ENCODE peak calls at places on chromosome 19, in four cellular contexts. One of them, this sample, is unnamed.

GRCh38 chr19:6556043-6556449 is 25.2 kb downstream of the TNFSF9 start:
- DNase-seq in breast epithelium: no peak
- DNase-seq in mesothelial cell of epicardium: no peak
- DNase-seq in tibial nerve: no peak
- DNase-seq in this sample: no peak

GRCh38 chr19:42487025-42487797 is 41.1 kb downstream of the CEACAM1 start:
- DNase-seq in mesothelial cell of epicardium: no peak
- DNase-seq in tibial nerve: no peak
- DNase-seq in breast epithelium: no peak
- DNase-seq in this sample: no peak

GRCh38 chr19:49560358-49560900 is 19.9 kb downstream of the NOSIP start:
- DNase-seq in mesothelial cell of epicardium: no peak
- DNase-seq in tibial nerve: no peak
- DNase-seq in breast epithelium: peak
- DNase-seq in this sample: no peak

GRCh38 chr19:4870025-4870700 is 2.7 kb upstream of the PLIN3 start:
- DNase-seq in mesothelial cell of epicardium: no peak
- DNase-seq in breast epithelium: no peak
- DNase-seq in tibial nerve: no peak
- DNase-seq in this sample: peak

GRCh38 chr19:52603558-52604207 is 33.6 kb downstream of the ZNF701 start:
- DNase-seq in tibial nerve: no peak
- DNase-seq in breast epithelium: no peak
- DNase-seq in mesothelial cell of epicardium: no peak
- DNase-seq in this sample: no peak

GRCh38 chr19:19642506-19643157 is 825 bp downstream of the GMIP start:
- DNase-seq in mesothelial cell of epicardium: no peak
- DNase-seq in breast epithelium: no peak
- DNase-seq in tibial nerve: no peak
- DNase-seq in this sample: no peak

GRCh38 chr19:5308471-5309437 is 31.9 kb downstream of the PTPRS start:
- DNase-seq in tibial nerve: peak
- DNase-seq in breast epithelium: peak
- DNase-seq in mesothelial cell of epicardium: no peak
- DNase-seq in this sample: no peak

GRCh38 chr19:13267889-13268288 is 117.7 kb downstream of the IER2 start:
- DNase-seq in tibial nerve: no peak
- DNase-seq in breast epithelium: no peak
- DNase-seq in mesothelial cell of epicardium: no peak
- DNase-seq in this sample: no peak

GRCh38 chr19:34772697-34773554 is at the start of gene ZNF599:
- DNase-seq in breast epithelium: peak
- DNase-seq in tibial nerve: peak
- DNase-seq in mesothelial cell of epicardium: peak
- DNase-seq in this sample: peak

GRCh38 chr19:48006762-48007161 is 12.3 kb downstream of the ELSPBP1 start:
- DNase-seq in breast epithelium: no peak
- DNase-seq in tibial nerve: no peak
- DNase-seq in mesothelial cell of epicardium: no peak
- DNase-seq in this sample: no peak

GRCh38 chr19:36748431-36749275 is 24.0 kb downstream of the ZNF850 start:
- DNase-seq in breast epithelium: no peak
- DNase-seq in mesothelial cell of epicardium: no peak
- DNase-seq in tibial nerve: no peak
- DNase-seq in this sample: no peak

GRCh38 chr19:53594811-53595509 is 36.8 kb upstream of the DPRX start:
- DNase-seq in mesothelial cell of epicardium: no peak
- DNase-seq in breast epithelium: no peak
- DNase-seq in tibial nerve: no peak
- DNase-seq in this sample: no peak

GRCh38 chr19:46296722-46297431 is at the start of gene HIF3A:
- DNase-seq in breast epithelium: no peak
- DNase-seq in tibial nerve: no peak
- DNase-seq in mesothelial cell of epicardium: peak
- DNase-seq in this sample: peak

GRCh38 chr19:46299695-46300094 is 2.9 kb downstream of the HIF3A start:
- DNase-seq in tibial nerve: no peak
- DNase-seq in breast epithelium: no peak
- DNase-seq in mesothelial cell of epicardium: no peak
- DNase-seq in this sample: no peak

GRCh38 chr19:46298477-46299003 is 1.7 kb downstream of the HIF3A start:
- DNase-seq in breast epithelium: no peak
- DNase-seq in tibial nerve: no peak
- DNase-seq in mesothelial cell of epicardium: no peak
- DNase-seq in this sample: no peak

GRCh38 chr19:46299004-46299509 is 2.2 kb downstream of the HIF3A start:
- DNase-seq in breast epithelium: peak
- DNase-seq in tibial nerve: peak
- DNase-seq in mesothelial cell of epicardium: peak
- DNase-seq in this sample: no peak

GRCh38 chr19:46297700-46298476 is 1.0 kb downstream of the HIF3A start:
- DNase-seq in breast epithelium: peak
- DNase-seq in tibial nerve: peak
- DNase-seq in mesothelial cell of epicardium: no peak
- DNase-seq in this sample: no peak
- TF ChIP-seq CTCF in breast epithelium: no peak
- TF ChIP-seq CTCF in tibial nerve: peak
- TF ChIP-seq CTCF in mesothelial cell of epicardium: no peak
- TF ChIP-seq CTCF in this sample: no peak

GRCh38 chr19:11597202-11598102 is at the start of gene ZNF627:
- DNase-seq in breast epithelium: peak
- DNase-seq in mesothelial cell of epicardium: peak
- DNase-seq in tibial nerve: peak
- DNase-seq in this sample: peak
- TF ChIP-seq CTCF in breast epithelium: peak
- TF ChIP-seq CTCF in mesothelial cell of epicardium: no peak
- TF ChIP-seq CTCF in tibial nerve: no peak
- TF ChIP-seq CTCF in this sample: no peak

GRCh38 chr19:40235238-40236025 is 8.9 kb upstream of the CCNP start:
- DNase-seq in tibial nerve: no peak
- DNase-seq in mesothelial cell of epicardium: no peak
- DNase-seq in breast epithelium: no peak
- DNase-seq in this sample: no peak
- TF ChIP-seq CTCF in tibial nerve: no peak
- TF ChIP-seq CTCF in mesothelial cell of epicardium: no peak
- TF ChIP-seq CTCF in breast epithelium: no peak
- TF ChIP-seq CTCF in this sample: no peak

DNA sequence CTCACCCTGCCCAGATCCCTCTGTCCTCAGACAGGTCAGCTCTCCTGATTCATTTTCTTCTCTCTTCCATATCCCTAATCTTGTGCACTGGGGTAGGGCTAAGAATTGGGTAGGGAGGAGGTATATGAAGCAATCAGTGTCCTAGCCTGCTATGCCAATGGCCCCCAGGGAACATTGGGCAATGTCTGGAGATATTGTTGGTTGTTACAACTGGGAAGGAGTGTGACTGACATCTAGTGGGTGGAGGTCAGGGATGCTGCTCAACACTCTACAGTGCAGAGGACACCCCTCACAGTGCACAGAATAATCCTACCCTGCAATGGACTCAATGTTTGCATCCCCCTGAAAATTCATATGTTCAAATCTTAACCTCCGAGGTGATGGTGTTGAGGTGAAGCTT is 57.5 kb downstream of the CPAMD8 start:
- DNase-seq in breast epithelium: peak
- DNase-seq in tibial nerve: no peak
- DNase-seq in mesothelial cell of epicardium: no peak
- DNase-seq in this sample: no peak
- TF ChIP-seq CTCF in breast epithelium: no peak
- TF ChIP-seq CTCF in tibial nerve: no peak
- TF ChIP-seq CTCF in mesothelial cell of epicardium: no peak
- TF ChIP-seq CTCF in this sample: no peak

DNA sequence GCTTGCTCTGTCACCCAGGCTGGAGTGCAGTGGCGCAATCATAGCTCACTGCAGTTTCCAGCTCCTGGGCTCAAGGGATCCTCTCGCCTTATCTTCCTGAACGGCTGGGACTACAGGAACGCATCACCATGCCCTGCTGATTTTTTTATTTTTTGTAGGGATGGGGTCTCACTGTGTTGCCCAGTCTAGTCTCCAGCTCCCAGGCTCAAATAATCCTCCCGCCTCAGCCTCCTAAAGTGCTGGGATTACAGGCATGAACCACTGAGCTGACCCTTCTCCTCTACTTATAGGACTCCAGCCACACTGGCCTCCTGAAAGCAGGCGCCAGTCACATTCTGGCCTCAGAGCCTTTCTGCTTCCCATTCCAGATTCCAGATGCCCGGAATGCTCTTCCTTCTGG is 10.5 kb downstream of the DACT3 start:
- DNase-seq in breast epithelium: no peak
- DNase-seq in mesothelial cell of epicardium: no peak
- DNase-seq in tibial nerve: no peak
- DNase-seq in this sample: no peak
- TF ChIP-seq CTCF in breast epithelium: no peak
- TF ChIP-seq CTCF in mesothelial cell of epicardium: no peak
- TF ChIP-seq CTCF in tibial nerve: no peak
- TF ChIP-seq CTCF in this sample: no peak

DNA sequence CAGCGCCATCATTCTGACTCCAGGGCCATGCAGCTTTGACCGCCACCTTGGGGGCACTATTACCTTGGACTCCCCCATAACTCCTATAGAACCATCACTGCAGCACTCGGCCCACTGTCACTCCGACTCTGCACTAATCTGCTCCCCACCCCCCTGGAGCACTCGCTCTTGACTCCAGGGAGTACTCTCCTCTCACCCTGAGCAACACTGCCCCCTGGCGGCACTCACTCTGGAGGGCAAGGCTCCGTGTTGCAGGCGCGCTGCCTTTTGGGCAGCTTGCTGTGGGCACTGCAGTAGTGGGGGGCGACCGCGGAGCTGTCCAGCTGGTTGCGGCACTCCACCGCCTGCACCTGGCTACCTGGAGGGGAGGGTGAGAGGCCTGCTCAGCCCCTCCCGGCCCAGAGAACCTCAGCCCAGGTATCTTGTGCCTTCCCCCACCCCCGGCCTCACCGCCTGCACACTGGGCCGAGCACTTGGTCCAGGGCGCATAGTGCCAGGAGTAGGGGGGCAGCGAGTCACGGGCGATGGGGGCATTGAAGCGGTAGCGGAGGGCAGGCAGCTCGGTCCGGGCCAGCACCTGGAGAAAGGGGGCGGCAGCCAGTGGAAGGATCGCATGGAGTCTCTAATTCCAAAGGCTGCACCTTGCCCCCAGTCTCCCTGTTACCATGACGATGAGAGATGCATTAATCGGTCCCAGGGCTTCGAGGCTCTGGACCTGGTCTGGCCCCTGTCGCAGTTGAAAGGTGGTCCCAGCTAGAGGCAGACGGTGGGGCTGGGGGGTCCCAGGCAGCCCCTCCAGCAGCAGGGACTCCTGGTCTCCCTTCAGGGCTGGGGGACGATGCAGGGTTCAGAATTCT is 8.9 kb upstream of the MYO1F start:
- DNase-seq in tibial nerve: no peak
- DNase-seq in mesothelial cell of epicardium: peak
- DNase-seq in breast epithelium: no peak
- DNase-seq in this sample: peak
- TF ChIP-seq CTCF in tibial nerve: peak
- TF ChIP-seq CTCF in mesothelial cell of epicardium: peak
- TF ChIP-seq CTCF in breast epithelium: no peak
- TF ChIP-seq CTCF in this sample: peak

GRCh38 chr19:2542341-2543069 is 66.6 kb downstream of the GADD45B start:
- DNase-seq in mesothelial cell of epicardium: no peak
- DNase-seq in breast epithelium: no peak
- DNase-seq in tibial nerve: no peak
- DNase-seq in this sample: no peak

GRCh38 chr19:2540646-2541454 is 64.9 kb downstream of the GADD45B start:
- DNase-seq in tibial nerve: peak
- DNase-seq in mesothelial cell of epicardium: peak
- DNase-seq in breast epithelium: peak
- DNase-seq in this sample: no peak

GRCh38 chr19:2546128-2547032 is 70.5 kb downstream of the GADD45B start:
- DNase-seq in tibial nerve: peak
- DNase-seq in breast epithelium: peak
- DNase-seq in mesothelial cell of epicardium: no peak
- DNase-seq in this sample: no peak

GRCh38 chr19:2544576-2545415 is 68.9 kb downstream of the GADD45B start:
- DNase-seq in breast epithelium: no peak
- DNase-seq in tibial nerve: no peak
- DNase-seq in mesothelial cell of epicardium: no peak
- DNase-seq in this sample: no peak

DNA sequence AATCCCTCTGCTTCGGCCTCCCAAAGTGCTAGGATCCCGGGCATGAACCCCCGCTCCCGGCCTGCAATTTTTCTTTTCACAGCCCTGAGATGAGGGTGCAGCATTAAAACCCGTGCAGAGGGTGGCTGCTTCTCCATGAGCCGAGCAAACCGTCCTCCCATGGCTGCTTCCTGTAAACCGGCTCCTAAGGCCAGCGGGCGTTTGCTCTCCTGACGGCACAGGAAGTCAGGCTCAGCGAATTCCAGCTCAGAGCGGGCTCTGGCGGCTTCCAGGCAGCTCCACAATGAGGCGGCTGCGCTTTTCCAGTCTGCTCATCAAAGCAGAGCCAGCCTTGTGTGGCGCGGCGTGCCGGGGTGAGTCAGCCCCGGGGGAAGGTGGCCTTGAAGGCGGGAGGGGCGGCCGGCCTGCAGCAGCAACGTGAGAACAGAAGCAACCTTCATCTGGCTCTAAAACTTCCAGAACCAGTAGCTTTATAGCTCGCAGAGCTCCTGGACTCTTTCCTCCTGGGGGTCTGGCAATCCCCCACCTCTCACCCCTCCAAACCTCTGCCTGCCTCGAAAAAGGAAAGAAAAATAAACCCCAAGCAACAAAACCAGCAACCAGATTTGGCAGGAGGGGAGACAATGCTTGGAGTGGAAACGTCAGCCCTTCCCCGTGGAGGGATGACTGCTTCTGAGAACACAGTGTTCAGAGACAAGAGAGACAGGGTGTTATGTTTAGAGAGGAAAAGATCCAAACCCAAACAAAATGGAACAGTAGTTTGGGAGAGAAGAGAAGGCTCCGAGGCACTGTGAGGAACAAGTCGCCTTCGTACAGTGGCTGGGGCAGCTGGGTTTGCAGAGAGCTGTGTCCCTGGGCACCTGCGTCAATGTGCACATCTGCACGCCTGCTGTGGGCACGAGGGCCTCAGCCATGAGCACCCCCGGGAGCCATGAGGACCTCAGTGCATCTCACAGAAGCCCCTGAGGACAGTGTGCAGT is 67.8 kb downstream of the GADD45B start:
- DNase-seq in breast epithelium: peak
- DNase-seq in tibial nerve: peak
- DNase-seq in mesothelial cell of epicardium: peak
- DNase-seq in this sample: no peak
- TF ChIP-seq CTCF in breast epithelium: no peak
- TF ChIP-seq CTCF in tibial nerve: peak
- TF ChIP-seq CTCF in mesothelial cell of epicardium: no peak
- TF ChIP-seq CTCF in this sample: no peak